ENCODE peak calls at places on chromosomes 6 and 20, in five cellular contexts. Y is stimulated activated CD4-positive, alpha-beta T cell treated with anti-CD3 and anti-CD28 coated beads, Interleukin-2, amount 100 ng/mL, for 48 hours; M is T-helper 9 cell; K is T-helper 22 cell; L is fibroblast of lung. E is an unnamed sample.

GRCh38 chr6:51077967-51078518 is 259.4 kb downstream of the TFAP2B start:
- DNase-seq in M (no peak), K (no peak), Y (no peak), L (no peak), E (no peak)

GRCh38 chr20:8432435-8433148 is 300.5 kb downstream of the PLCB1 start:
- DNase-seq in Y (no peak), M (no peak), L (no peak), K (no peak), E (no peak)

GRCh38 chr20:25600632-25601031 is 15.3 kb upstream of the NINL start:
- DNase-seq in M (no peak), Y (no peak), K (no peak), L (peak), E (no peak)

GRCh38 chr20:39429716-39430115 is 467.6 kb downstream of the DHX35 start:
- DNase-seq in K (no peak), L (no peak), Y (no peak), M (no peak), E (no peak)

GRCh38 chr6:169098136-169098535 is 155.5 kb downstream of the THBS2 start:
- DNase-seq in Y (no peak), M (no peak), L (no peak), K (no peak), E (no peak)

GRCh38 chr6:64217721-64218603 is 582.4 kb downstream of the PHF3 start:
- DNase-seq in Y (no peak), M (no peak), L (peak), K (no peak), E (no peak)

GRCh38 chr6:34705241-34705640 is 8.7 kb upstream of the ILRUN start:
- DNase-seq in K (no peak), L (peak), M (no peak), Y (no peak), E (no peak)

GRCh38 chr6:118896339-118897136 is 2.6 kb downstream of the ASF1A start:
- DNase-seq in L (peak), Y (no peak), M (no peak), K (no peak), E (no peak)

GRCh38 chr6:133183691-133184090 is 57.5 kb upstream of the EYA4 start:
- DNase-seq in L (no peak), K (no peak), Y (no peak), M (no peak), E (no peak)

GRCh38 chr6:37265031-37265430 is 7.1 kb upstream of the TMEM217 start:
- DNase-seq in Y (no peak), L (no peak), M (no peak), K (no peak), E (no peak)

GRCh38 chr6:20633566-20634340 is 99.5 kb downstream of the CDKAL1 start:
- DNase-seq in M (no peak), K (no peak), L (no peak), Y (no peak), E (no peak)

GRCh38 chr6:25852756-25853155 is 20.9 kb upstream of the SLC17A1 start:
- DNase-seq in K (no peak), M (no peak), Y (no peak), L (no peak), E (no peak)

GRCh38 chr6:155524249-155524651 is 68.6 kb upstream of the NOX3 start:
- DNase-seq in L (peak), M (no peak), K (no peak), Y (no peak), E (no peak)

GRCh38 chr20:53263554-53264438 is 291.6 kb downstream of the TSHZ2 start:
- DNase-seq in L (no peak), Y (no peak), K (no peak), M (no peak), E (no peak)

GRCh38 chr6:124389127-124389526 is 573.1 kb upstream of the RNF217 start:
- DNase-seq in L (peak), K (no peak), M (no peak), Y (no peak), E (no peak)

GRCh38 chr6:37171141-37171969 is 1.4 kb downstream of the PIM1 start:
- DNase-seq in M (peak), Y (no peak), K (no peak), L (no peak), E (no peak)

GRCh38 chr6:25652007-25652515 is at the start of gene SCGN:
- DNase-seq in M (peak), L (peak), Y (peak), K (no peak), E (peak)

GRCh38 chr20:58271596-58272460 is 37.7 kb upstream of the RAB22A start:
- DNase-seq in M (no peak), K (no peak), Y (peak), L (peak), E (no peak)

GRCh38 chr6:151391021-151391470 is 313 bp downstream of the ZBTB2 start:
- DNase-seq in M (peak), Y (peak), L (peak), K (peak), E (peak)

GRCh38 chr6:14260839-14261238 is 143.3 kb downstream of the CD83 start:
- DNase-seq in Y (no peak), L (no peak), K (no peak), M (no peak), E (no peak)

GRCh38 chr6:168877821-168878282 is 375.8 kb downstream of the THBS2 start:
- DNase-seq in M (no peak), Y (no peak), K (no peak), L (peak), E (no peak)

E was measured in GM12892.